ENCODE peak calls at places on chromosomes 13 and 19, in four cellular contexts. D is pancreas, A is GM23338, M is AG09319. I is an unnamed sample.

GRCh38 chr13:29740961-29741360 is 109.5 kb downstream of the UBL3 start:
- DNase-seq in M (no peak), D (no peak), A (no peak), I (no peak)

GRCh38 chr19:16741084-16741483 is 21.4 kb downstream of the NWD1 start:
- DNase-seq in M (no peak), A (no peak), D (no peak), I (no peak)

GRCh38 chr13:52169839-52170238 is 10.4 kb upstream of the NEK3 start:
- DNase-seq in M (no peak), A (no peak), D (no peak), I (no peak)

GRCh38 chr19:53102701-53103140 is 501 bp downstream of the ZNF160 start:
- DNase-seq in D (peak), A (peak), M (no peak), I (no peak)

GRCh38 chr13:44649118-44649455 is 73.0 kb upstream of the TSC22D1 start:
- DNase-seq in D (no peak), M (no peak), A (peak), I (no peak)

GRCh38 chr13:80904386-80904785 is 563.5 kb upstream of the SPRY2 start:
- DNase-seq in M (no peak), A (no peak), D (no peak), I (no peak)

GRCh38 chr13:111251646-111252448 is 68.6 kb upstream of the TEX29 start:
- DNase-seq in M (no peak), D (no peak), A (no peak), I (no peak)

GRCh38 chr13:98739023-98739422 is 13.4 kb downstream of the SLC15A1 start:
- DNase-seq in M (no peak), A (no peak), D (no peak), I (no peak)

GRCh38 chr13:65499251-65499650 is 1730.9 kb downstream of the PCDH9 start:
- DNase-seq in M (no peak), A (no peak), D (no peak), I (no peak)

GRCh38 chr19:35027851-35028599 is 2.2 kb upstream of the SCN1B start:
- DNase-seq in M (no peak), D (no peak), A (peak), I (no peak)

GRCh38 chr19:38658462-38659306 is 11.2 kb downstream of the ACTN4 start:
- DNase-seq in M (peak), A (no peak), D (no peak), I (peak)

GRCh38 chr13:99886706-99887105 is 84.9 kb downstream of the ZIC5 start:
- DNase-seq in A (no peak), M (no peak), D (no peak), I (no peak)

GRCh38 chr19:41893899-41894298 is 10.9 kb downstream of the ARHGEF1 start:
- DNase-seq in A (peak), M (no peak), D (no peak), I (no peak)

GRCh38 chr19:409006-409514 is at the start of gene C2CD4C:
- DNase-seq in A (peak), M (no peak), D (no peak), I (no peak)

GRCh38 chr13:40697711-40698110 is 31.3 kb upstream of the FOXO1 start:
- DNase-seq in M (no peak), D (no peak), A (no peak), I (no peak)

GRCh38 chr13:33452873-33453558 is 167.5 kb upstream of the STARD13 start:
- DNase-seq in M (no peak), D (no peak), A (no peak), I (no peak)

GRCh38 chr19:2848625-2849024 is 7.3 kb downstream of the ZNF555 start:
- DNase-seq in A (no peak), M (no peak), D (no peak), I (no peak)

GRCh38 chr13:23849670-23850069 is 39.5 kb downstream of the MIPEP start:
- DNase-seq in A (no peak), D (no peak), M (no peak), I (no peak)

GRCh38 chr19:2250765-2251576 is 1.8 kb downstream of the AMH start:
- DNase-seq in M (no peak), D (peak), A (peak), I (no peak)

GRCh38 chr13:21138561-21138960 is 37.8 kb downstream of the SKA3 start:
- DNase-seq in M (no peak), D (no peak), A (no peak), I (no peak)

GRCh38 chr13:90534617-90535340 is 812.7 kb upstream of the MIR17HG start:
- DNase-seq in A (no peak), M (peak), D (no peak), I (no peak)

GRCh38 chr19:7840629-7841028 is 10.6 kb downstream of the EVI5L start:
- DNase-seq in M (no peak), A (no peak), D (no peak), I (no peak)

GRCh38 chr13:29595380-29596063 is at the start of gene SLC7A1:
- DNase-seq in A (peak), D (peak), M (peak), I (peak)

GRCh38 chr13:45880242-45880641 is 28.7 kb upstream of the SIAH3 start:
- DNase-seq in D (no peak), M (no peak), A (no peak), I (no peak)

GRCh38 chr13:18961383-18962117 is 220.1 kb downstream of the TUBA3C start:
- DNase-seq in D (no peak), M (no peak), A (no peak), I (no peak)

GRCh38 chr13:93466502-93467036 is 240.0 kb downstream of the GPC6 start:
- DNase-seq in M (no peak), A (no peak), D (no peak), I (no peak)

GRCh38 chr19:43777163-43777700 is 3.5 kb downstream of the KCNN4 start:
- DNase-seq in A (no peak), D (no peak), M (no peak), I (no peak)

GRCh38 chr19:40614595-40615411 is 13.6 kb downstream of the LTBP4 start:
- DNase-seq in M (peak), D (peak), A (peak), I (peak)

GRCh38 chr19:29690842-29691241 is 24.2 kb downstream of the C19orf12 start:
- DNase-seq in A (peak), M (no peak), D (no peak), I (no peak)

GRCh38 chr19:31448221-31448657 is 99.0 kb upstream of the TSHZ3 start:
- DNase-seq in A (no peak), D (peak), M (peak), I (peak)

GRCh38 chr13:94992277-94992989 is 280.1 kb upstream of the SOX21 start:
- DNase-seq in A (no peak), M (no peak), D (no peak), I (no peak)

GRCh38 chr19:47419789-47420188 is 462 bp upstream of the MEIS3 start:
- DNase-seq in M (no peak), D (no peak), A (no peak), I (no peak)

GRCh38 chr19:55112781-55113569 is 4.5 kb downstream of the PPP1R12C start:
- DNase-seq in M (no peak), A (peak), D (no peak), I (no peak)
- TF ChIP-seq CTCF in M (no peak), A (peak), D (no peak), I (no peak)

GRCh38 chr13:36133950-36134349 is 2.8 kb upstream of the DCLK1 start:
- DNase-seq in M (no peak), A (peak), D (no peak), I (no peak)
- TF ChIP-seq CTCF in M (no peak), A (no peak), D (no peak), I (no peak)

DNA sequence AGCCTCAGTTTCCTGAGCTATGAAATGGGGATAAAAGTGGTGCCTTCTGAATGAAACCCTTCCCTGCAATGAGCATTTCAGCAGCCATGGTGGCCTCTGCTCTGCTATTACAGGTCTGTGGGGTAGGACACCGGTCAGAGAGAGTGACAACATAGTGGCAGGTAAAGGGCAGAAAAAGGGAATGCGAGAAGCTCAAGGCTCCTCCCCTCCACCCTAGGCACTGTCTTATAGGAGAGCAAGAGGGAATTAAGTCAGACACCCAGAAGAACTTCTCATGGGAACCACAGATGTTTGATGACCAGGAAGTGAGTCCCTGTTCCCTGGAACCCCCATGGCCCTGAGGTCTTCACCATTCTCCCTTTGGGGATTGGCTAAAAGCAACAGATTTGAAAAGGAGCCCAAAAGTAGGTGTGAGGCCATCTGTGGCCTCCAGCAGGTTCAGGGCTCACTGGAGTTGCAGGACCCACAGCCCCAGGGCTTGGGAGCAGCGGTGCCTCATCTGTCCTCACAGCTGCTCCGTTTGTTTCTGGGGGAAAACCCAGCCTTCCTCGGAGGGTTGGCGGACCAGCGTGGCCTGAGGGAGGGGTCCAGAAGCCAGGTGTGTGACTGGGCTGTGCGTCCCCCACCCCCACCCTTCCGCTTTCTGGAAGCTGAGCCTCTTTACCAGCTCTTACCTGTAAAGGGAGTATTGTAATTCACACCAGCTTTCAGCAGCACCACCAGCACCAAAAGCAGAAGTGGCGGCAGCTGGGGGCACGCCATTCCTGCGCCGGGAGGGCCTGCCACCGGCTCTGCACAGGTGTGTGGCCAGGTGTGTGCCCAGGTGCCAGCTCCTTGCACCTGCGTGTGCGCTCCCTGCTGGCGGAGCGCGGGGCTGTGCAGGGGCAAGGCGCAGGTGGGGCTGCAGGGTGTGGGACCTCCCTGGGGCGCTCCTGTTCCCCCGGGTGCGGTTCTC is 19.4 kb downstream of the IQCN start:
- DNase-seq in D (peak), M (no peak), A (peak), I (no peak)
- TF ChIP-seq CTCF in D (peak), M (no peak), A (peak), I (no peak)

DNA sequence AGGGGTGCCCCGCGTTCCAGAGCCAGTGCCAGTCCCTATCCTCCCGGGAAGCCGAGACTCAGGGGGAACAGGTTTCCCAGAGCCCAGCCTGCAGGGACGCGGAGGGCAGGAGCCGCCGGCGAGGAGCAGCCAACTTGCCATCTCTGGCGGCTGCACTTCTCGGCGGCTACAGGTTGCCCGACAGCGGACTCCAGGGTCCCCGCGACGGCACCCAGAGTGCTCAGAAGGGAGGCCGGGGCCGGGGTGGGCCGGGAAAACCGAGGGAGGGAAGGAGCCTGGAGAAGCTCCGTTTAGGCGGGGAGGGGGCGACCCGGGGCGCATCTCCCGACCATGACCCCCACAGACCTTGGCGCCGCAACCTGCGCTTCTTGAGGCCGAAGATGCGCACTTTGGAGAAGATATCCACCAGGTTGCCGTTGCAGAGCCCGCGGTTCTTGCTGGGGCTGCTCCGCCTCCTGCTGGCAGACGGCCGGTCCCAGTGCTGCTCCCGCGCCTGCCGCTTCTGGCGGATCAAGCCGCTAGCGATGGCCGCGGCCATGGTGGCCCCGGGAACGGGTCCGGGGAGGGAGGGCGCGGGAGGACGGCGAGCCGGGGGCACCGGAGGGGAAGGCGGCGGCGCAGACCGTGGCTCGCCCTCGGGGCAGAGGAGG is 463.8 kb downstream of the ITGBL1 start:
- DNase-seq in M (no peak), D (peak), A (peak), I (no peak)
- TF ChIP-seq CTCF in M (peak), D (no peak), A (peak), I (no peak)